ENCODE peak calls at places on chromosomes 7 and 10, in six cellular contexts. C is cardiac fibroblast, D is astrocyte, N is stomach, A is AG04450, B is fibroblast of mammary gland. X is an unnamed sample.
A peak's percentile ranks its signal among the peaks of the same experiment; 100 is the strongest.

GRCh38 chr7:24756545-24756988 is 697 bp downstream of the GSDME start:
- DNase-seq in N (no peak), D (no peak), C (no peak), A (no peak), B (no peak), X (no peak)

GRCh38 chr7:92847305-92847704 is 10.9 kb upstream of the CDK6 start:
- DNase-seq in N (no peak), B (no peak), D (no peak), A (no peak), C (no peak), X (no peak)

GRCh38 chr7:120858299-120858636 is 324 bp upstream of the TSPAN12 start:
- DNase-seq in A (no peak), D (no peak), N (no peak), B (peak; percentile 7), C (no peak), X (no peak)

GRCh38 chr7:23468721-23469149 is 1.6 kb downstream of the IGF2BP3 start:
- DNase-seq in D (no peak), A (no peak), N (no peak), C (peak; percentile 14), B (no peak), X (no peak)

GRCh38 chr7:163298-163695 is 29.1 kb upstream of the FAM20C start:
- DNase-seq in C (no peak), B (no peak), A (no peak), D (no peak), N (no peak), X (no peak)

GRCh38 chr7:29207023-29207422 is 12.4 kb downstream of the CHN2 start:
- DNase-seq in C (no peak), A (no peak), B (no peak), D (no peak), N (no peak), X (no peak)

GRCh38 chr10:105875050-105875449 is 1234.0 kb downstream of the SORCS3 start:
- DNase-seq in B (no peak), D (no peak), A (no peak), N (no peak), C (no peak), X (no peak)

GRCh38 chr7:140222797-140223196 is 46.0 kb upstream of the KDM7A start:
- DNase-seq in B (no peak), C (no peak), D (no peak), A (no peak), N (no peak), X (no peak)

GRCh38 chr10:48459270-48460147 is 145.4 kb downstream of the ARHGAP22 start:
- DNase-seq in C (no peak), N (peak; percentile 25), B (no peak), A (no peak), D (no peak), X (peak; percentile 12)

GRCh38 chr7:155506854-155507337 is 39.5 kb downstream of the CNPY1 start:
- DNase-seq in A (no peak), C (no peak), D (no peak), N (no peak), B (no peak), X (no peak)

GRCh38 chr7:139361523-139361922 is 1.8 kb downstream of the LUC7L2 start:
- DNase-seq in N (no peak), A (no peak), C (no peak), D (no peak), B (no peak), X (no peak)

GRCh38 chr7:232571-233455 is 40.4 kb downstream of the FAM20C start:
- DNase-seq in A (no peak), B (peak; percentile 66), C (peak; percentile 85), N (no peak), D (peak; percentile 74), X (no peak)

GRCh38 chr7:4203786-4204185 is 478.3 kb upstream of the FOXK1 start:
- DNase-seq in D (no peak), N (no peak), C (no peak), A (no peak), B (no peak), X (no peak)

GRCh38 chr10:71721313-71721712 is 1.7 kb upstream of the C10orf105 start:
- DNase-seq in D (no peak), A (no peak), C (no peak), B (no peak), N (no peak), X (no peak)

GRCh38 chr7:35718047-35718446 is 23.1 kb upstream of the HERPUD2 start:
- DNase-seq in D (no peak), C (no peak), N (no peak), B (no peak), A (no peak), X (no peak)

GRCh38 chr10:129622736-129623135 is 155.7 kb downstream of the MGMT start:
- DNase-seq in C (no peak), N (no peak), B (no peak), A (peak; percentile 11), D (peak; percentile 47), X (no peak)

GRCh38 chr7:110119883-110120581 is 970.9 kb upstream of the LRRN3 start:
- DNase-seq in B (no peak), N (no peak), D (peak; percentile 2), C (peak; percentile 2), A (no peak), X (no peak)

GRCh38 chr7:99002827-99003212 is 124.5 kb downstream of the TRRAP start:
- DNase-seq in C (no peak), D (no peak), B (no peak), N (no peak), A (no peak), X (no peak)

GRCh38 chr10:32139223-32140073 is 83.2 kb upstream of the KIF5B start:
- DNase-seq in B (peak; percentile 97), C (peak; percentile 97), D (peak; percentile 94), A (peak; percentile 71), N (peak; percentile 68), X (no peak)

GRCh38 chr7:116598846-116599245 is 73.2 kb upstream of the MET start:
- DNase-seq in B (no peak), A (no peak), D (no peak), C (no peak), N (no peak), X (no peak)

GRCh38 chr10:5609952-5610616 is 56.3 kb downstream of the ASB13 start:
- DNase-seq in A (no peak), N (peak; percentile 73), B (peak; percentile 68), C (no peak), D (no peak), X (no peak)

GRCh38 chr7:139972000-139972399 is 90.8 kb downstream of the PARP12 start:
- DNase-seq in A (no peak), C (no peak), D (no peak), B (no peak), N (no peak), X (no peak)

GRCh38 chr7:50497968-50498367 is 47.8 kb upstream of the FIGNL1 start:
- DNase-seq in B (peak; percentile 82), N (no peak), D (no peak), A (no peak), C (peak; percentile 81), X (no peak)

GRCh38 chr10:49213211-49213610 is 25.0 kb upstream of the TMEM273 start:
- DNase-seq in B (no peak), C (no peak), A (no peak), D (no peak), N (no peak), X (no peak)

GRCh38 chr10:73874267-73875138 is at the start of gene CAMK2G:
- DNase-seq in N (peak; percentile 81), A (no peak), C (peak; percentile 86), B (peak; percentile 79), D (peak; percentile 59), X (peak; percentile 74)

GRCh38 chr7:17300012-17300411 is 1.6 kb downstream of the AHR start:
- DNase-seq in D (no peak), B (no peak), N (no peak), A (no peak), C (no peak), X (no peak)

DNA sequence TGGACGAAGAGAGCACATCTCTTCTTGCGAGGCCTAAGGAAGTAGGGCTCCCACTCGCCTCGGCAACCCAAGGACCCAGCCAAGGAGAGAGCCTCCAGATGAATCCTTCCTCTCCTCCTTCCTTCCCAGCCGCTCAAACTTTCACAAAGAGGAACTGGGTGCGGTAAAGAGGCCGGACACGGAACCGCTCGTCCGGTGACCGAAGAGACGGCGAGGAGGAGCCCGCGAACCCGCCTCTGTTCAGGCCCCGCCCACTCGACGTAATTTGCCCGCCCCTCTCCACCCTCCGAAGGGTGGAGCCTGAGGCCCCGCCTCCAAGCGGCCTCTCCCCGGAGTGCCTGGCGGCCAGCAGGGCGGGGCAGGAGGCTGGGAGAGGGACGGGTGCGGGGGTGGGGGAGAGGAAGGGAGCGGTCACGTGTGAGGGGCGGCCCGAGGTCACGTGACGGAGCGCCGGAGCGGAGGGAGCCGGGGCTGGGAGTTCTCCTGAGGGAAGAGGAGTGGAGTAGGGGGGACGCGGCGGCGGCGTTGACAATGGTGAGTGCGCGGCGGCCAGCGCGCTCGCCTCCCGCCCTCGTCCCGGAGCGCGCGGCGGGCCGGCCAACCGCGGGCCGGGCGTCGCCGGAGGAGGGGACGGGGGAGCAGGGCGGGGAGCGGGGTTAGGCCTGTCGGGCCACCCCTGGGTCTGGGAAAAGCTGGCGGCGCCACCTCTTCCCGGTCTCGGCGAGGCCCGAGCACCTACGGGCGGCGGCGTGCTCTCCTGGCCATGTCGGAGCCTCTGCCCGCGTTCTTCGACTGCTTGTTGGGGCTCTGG is at the start of gene VPS26A:
- DNase-seq in C (peak; percentile 98), N (peak; percentile 99), A (peak; percentile 95), D (peak; percentile 87), B (peak; percentile 96), X (peak; percentile 100)
- TF ChIP-seq CTCF in C (no peak), N (no peak), A (no peak), D (peak; percentile 29), B (no peak), X (no peak)

DNA sequence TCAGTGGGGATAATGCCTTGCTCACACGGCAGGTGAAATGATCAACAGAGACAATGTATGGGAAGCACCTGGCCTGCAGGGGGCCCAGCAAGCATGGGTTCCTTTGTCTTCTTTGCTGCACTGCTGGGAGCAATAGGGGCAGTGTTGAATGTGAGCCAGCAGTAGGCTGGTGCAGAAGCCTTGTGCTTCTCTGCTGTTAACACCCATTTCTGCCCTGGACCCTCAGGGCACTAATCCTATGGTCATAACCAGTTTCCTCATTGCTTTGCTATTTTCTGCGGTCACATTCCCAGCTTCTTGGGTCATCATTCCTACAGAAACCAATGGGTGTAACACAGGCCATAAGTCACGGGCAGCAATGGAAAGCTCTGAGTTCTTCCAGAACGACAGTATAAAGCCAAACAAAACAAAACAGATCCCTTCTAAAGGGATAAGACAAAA is 10.9 kb upstream of the LGI1 start:
- DNase-seq in N (no peak), B (peak; percentile 83), A (peak; percentile 65), C (peak; percentile 87), D (peak; percentile 97), X (no peak)
- TF ChIP-seq CTCF in N (no peak), B (peak; percentile 1), A (peak; percentile 3), C (peak; percentile 5), D (peak; percentile 16), X (no peak)

DNA sequence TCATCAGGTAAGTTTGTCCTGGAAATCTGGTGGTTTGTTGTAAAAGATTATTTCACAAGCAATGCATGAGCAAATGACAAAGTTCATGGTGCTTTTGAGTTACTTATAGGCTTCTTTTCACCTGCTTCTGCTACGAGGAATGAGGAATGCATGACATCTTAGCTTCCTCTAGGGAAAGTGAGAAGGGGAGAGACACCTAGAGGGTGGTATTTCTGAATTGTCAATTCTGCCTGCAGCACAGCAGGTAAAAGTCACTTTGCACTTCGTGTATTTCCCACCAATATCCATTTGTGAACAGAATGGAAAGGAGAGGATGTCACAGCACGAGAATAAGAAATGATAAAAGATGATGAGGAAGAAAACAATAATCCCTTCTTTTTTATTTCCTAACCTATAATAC is 153.4 kb upstream of the FEZF1 start:
- DNase-seq in N (no peak), C (no peak), D (no peak), B (no peak), A (no peak), X (no peak)
- TF ChIP-seq CTCF in N (no peak), C (no peak), D (no peak), B (no peak), A (no peak), X (no peak)

GRCh38 chr10:84237199-84238051 is 3.9 kb downstream of the LRIT1 start:
- DNase-seq in B (no peak), N (no peak), C (no peak), D (no peak), A (no peak), X (no peak)
- TF ChIP-seq CTCF in B (no peak), N (no peak), C (no peak), D (no peak), A (no peak), X (no peak)